ENCODE peak calls at places on chromosomes 11 and 22, in four cellular contexts. T is pancreas, W is right atrium auricular region, U is caudate nucleus. P is an unnamed sample.

GRCh38 chr22:26650722-26651421 is 6.5 kb upstream of the MIAT start:
- DNase-seq in W (no peak), U (no peak), T (no peak), P (no peak)

GRCh38 chr11:1222491-1223345 is at the start of gene MUC5B:
- DNase-seq in W (no peak), U (no peak), T (peak), P (no peak)

GRCh38 chr22:37453696-37454095 is 26.4 kb upstream of the ELFN2 start:
- DNase-seq in T (no peak), U (no peak), W (no peak), P (no peak)

GRCh38 chr11:71086687-71087258 is 165.6 kb downstream of the SHANK2 start:
- DNase-seq in U (peak), W (no peak), T (no peak), P (no peak)

GRCh38 chr11:13781153-13781552 is 112.7 kb downstream of the FAR1 start:
- DNase-seq in U (no peak), W (no peak), T (no peak), P (no peak)

GRCh38 chr11:22263613-22264012 is 70.7 kb downstream of the ANO5 start:
- DNase-seq in W (no peak), T (no peak), U (no peak), P (no peak)

GRCh38 chr11:124799384-124800225 is 601 bp downstream of the MSANTD2 start:
- DNase-seq in U (no peak), T (peak), W (no peak), P (no peak)

GRCh38 chr22:25025586-25025985 is 73.1 kb downstream of the KIAA1671 start:
- DNase-seq in T (no peak), W (no peak), U (no peak), P (peak)

GRCh38 chr11:47004595-47005033 is 68.1 kb downstream of the CSTPP1 start:
- DNase-seq in T (peak), U (peak), W (peak), P (peak)

GRCh38 chr22:50718352-50718709 is 19.7 kb upstream of the ACR start:
- DNase-seq in U (peak), T (no peak), W (no peak), P (no peak)

GRCh38 chr11:131186629-131187075 is 183.8 kb upstream of the NTM start:
- DNase-seq in U (no peak), W (no peak), T (no peak), P (no peak)

GRCh38 chr11:94768602-94769511 is 701 bp downstream of the AMOTL1 start:
- DNase-seq in T (peak), U (no peak), W (no peak), P (no peak)

GRCh38 chr11:20119315-20119714 is 41.0 kb downstream of the DBX1 start:
- DNase-seq in U (no peak), T (no peak), W (no peak), P (no peak)

GRCh38 chr11:111088872-111089271 is 156.7 kb upstream of the POU2AF2 start:
- DNase-seq in T (no peak), W (no peak), U (no peak), P (no peak)

GRCh38 chr11:92180664-92181251 is 43.9 kb upstream of the FAT3 start:
- DNase-seq in W (no peak), U (no peak), T (no peak), P (no peak)

GRCh38 chr11:31813242-31813960 is 2.3 kb upstream of the PAX6 start:
- DNase-seq in T (no peak), W (no peak), U (no peak), P (no peak)

GRCh38 chr11:68542617-68543016 is 82.1 kb downstream of the PPP6R3 start:
- DNase-seq in T (no peak), W (no peak), U (no peak), P (no peak)

GRCh38 chr22:35480627-35481565 is 59.7 kb upstream of the RASD2 start:
- DNase-seq in U (no peak), W (no peak), T (no peak), P (no peak)

GRCh38 chr11:34309970-34310369 is 47.8 kb downstream of the ABTB2 start:
- DNase-seq in T (no peak), U (no peak), W (no peak), P (no peak)

GRCh38 chr11:14018441-14018840 is 55.9 kb downstream of the SPON1 start:
- DNase-seq in T (no peak), U (no peak), W (no peak), P (no peak)

GRCh38 chr22:42282252-42282942 is 11.9 kb upstream of the TCF20 start:
- DNase-seq in W (no peak), U (no peak), T (no peak), P (no peak)

GRCh38 chr11:62472063-62472884 is 53.4 kb downstream of the SCGB1A1 start:
- DNase-seq in U (no peak), W (no peak), T (no peak), P (no peak)

GRCh38 chr22:47808886-47809620 is 1046.6 kb downstream of the TBC1D22A start:
- DNase-seq in U (no peak), T (no peak), W (no peak), P (no peak)

GRCh38 chr11:72585762-72586590 is 88.2 kb downstream of the PDE2A start:
- DNase-seq in W (peak), T (peak), U (peak), P (no peak)

GRCh38 chr11:36333897-36334296 is 37.8 kb downstream of the PRR5L start:
- DNase-seq in T (no peak), U (no peak), W (no peak), P (no peak)

GRCh38 chr22:31291716-31292644 is at the start of gene PIK3IP1:
- DNase-seq in W (peak), T (peak), U (peak), P (peak)

GRCh38 chr11:46493786-46494185 is 100.0 kb downstream of the AMBRA1 start:
- DNase-seq in T (no peak), U (no peak), W (no peak), P (no peak)

GRCh38 chr22:42298746-42299145 is 28.3 kb upstream of the TCF20 start:
- DNase-seq in U (no peak), T (no peak), W (no peak), P (no peak)

GRCh38 chr11:71979582-71979981 is 19.1 kb upstream of the IL18BP start:
- DNase-seq in T (no peak), W (no peak), U (no peak), P (no peak)

GRCh38 chr11:128476729-128477128 is 110.6 kb downstream of the ETS1 start:
- DNase-seq in W (no peak), U (no peak), T (no peak), P (no peak)

GRCh38 chr11:128474036-128474874 is 113.1 kb downstream of the ETS1 start:
- DNase-seq in U (no peak), W (no peak), T (no peak), P (no peak)

GRCh38 chr11:128478305-128478704 is 109.1 kb downstream of the ETS1 start:
- DNase-seq in T (no peak), U (no peak), W (no peak), P (no peak)

GRCh38 chr11:128477811-128478210 is 109.5 kb downstream of the ETS1 start:
- DNase-seq in W (no peak), T (no peak), U (no peak), P (no peak)

DNA sequence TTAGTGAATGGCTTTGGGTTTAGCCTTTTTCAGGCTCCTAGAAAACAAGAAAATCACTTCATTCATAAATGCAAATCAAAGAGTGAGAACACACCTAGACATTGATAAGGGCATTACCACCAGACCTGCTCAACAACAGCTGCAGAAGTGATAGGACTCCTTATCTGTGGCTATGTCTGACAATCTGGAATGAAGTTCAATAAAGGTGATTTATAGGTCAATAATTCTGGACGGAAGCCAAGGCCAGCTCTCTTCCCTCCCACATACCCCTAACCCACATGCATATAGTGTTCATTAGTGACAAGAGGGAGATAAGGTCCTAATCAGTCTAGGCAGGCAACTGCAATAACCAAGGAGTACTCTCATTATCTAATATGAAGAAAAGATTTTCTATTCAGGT is 111.3 kb downstream of the ETS1 start:
- DNase-seq in T (no peak), W (no peak), U (no peak), P (no peak)
- H3K27ac ChIP-seq in T (no peak), W (no peak), U (no peak), P (no peak)

DNA sequence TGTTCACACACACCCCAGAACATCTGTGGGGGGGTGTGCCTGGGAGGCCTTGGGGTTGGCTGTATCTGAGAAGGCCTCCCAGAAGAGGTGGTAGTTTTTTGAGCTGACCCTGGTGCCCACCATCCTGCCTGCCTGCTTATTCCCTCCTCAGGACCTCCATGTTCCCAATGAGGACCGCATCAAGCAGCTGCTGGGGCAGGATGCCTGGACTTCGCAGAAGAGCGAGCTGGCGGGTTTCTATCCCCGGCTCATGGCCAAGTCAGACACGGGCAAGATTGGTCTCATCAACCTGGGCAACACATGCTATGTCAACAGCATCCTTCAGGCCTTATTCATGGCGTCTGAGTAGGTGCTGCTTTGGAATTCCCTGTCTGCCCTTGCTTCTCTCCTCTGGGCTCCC is 17.0 kb downstream of the USP35 start:
- DNase-seq in T (no peak), U (no peak), W (no peak), P (no peak)
- H3K27ac ChIP-seq in T (no peak), U (no peak), W (no peak), P (no peak)

DNA sequence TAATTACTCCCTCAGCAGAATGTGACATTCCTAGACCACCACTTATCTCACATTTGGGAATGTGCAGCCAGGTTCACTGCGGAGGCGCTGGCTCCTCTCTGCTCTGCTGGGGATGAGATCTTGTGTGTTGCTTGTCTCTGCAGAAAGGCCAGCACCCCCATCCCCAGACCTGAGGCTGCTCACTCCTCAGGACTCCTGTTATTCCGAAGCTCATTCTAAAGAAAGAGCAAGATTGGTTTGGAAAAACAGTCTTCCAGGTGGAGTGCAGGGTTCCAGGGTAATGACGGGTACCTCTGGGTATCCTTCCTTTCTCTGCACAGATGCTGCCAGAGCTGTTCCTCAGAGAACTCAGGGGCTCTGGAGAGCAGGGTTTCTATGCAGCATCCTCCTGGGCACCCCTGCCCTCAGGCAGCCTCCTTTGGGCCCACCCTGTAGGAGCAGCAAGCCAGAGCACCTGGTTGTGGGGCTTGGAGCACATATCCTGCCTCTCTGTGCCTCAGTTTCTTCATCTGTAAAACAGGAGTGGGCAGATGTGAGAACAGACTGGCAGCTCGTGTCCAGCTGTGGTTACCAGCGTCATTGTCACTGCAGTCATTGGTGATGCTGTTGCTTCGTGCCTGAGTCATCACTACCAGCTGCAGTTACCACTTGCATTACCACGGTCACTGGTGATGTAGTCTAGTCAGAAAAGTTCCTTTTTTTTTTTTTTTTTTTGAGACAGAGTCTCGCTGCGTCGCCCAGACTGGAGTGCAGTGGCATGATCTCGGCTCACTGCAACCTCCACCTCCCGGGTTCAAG is 20.6 kb downstream of the RSPH14 start:
- DNase-seq in U (no peak), T (no peak), W (no peak), P (peak)
- H3K27ac ChIP-seq in U (no peak), T (no peak), W (no peak), P (peak)

DNA sequence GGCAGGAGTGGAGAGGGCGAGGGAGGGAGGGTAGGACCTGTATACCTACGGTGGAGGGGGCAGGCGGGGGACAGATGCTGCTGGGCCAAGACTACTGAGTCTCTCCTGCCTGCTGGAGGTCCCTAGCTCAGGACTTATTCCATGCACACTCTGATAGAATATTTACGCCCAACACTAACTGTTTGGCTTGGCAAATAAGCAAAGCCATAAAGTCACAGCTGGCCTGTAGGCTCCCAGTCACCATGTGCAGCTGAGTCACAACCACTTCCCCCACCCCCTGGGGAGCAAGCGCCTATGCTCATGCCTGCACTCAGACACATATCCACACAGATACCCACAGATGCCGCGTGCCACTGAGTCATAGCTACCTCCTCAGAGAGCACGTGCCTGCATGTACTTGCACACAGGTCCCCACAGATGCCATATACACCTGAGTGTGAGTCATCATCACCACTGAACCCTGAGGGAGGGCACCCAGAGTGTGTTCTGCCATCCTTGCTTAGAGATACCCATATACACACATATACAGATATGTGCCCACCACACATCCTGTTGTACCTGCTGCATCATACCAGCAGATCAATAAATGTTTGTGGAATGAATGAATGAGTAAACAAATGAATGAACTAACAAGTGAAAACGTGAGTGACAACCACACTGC is 95.8 kb downstream of the SWAP70 start:
- DNase-seq in W (peak), T (peak), U (peak), P (no peak)
- H3K27ac ChIP-seq in W (peak), T (peak), U (peak), P (no peak)

DNA sequence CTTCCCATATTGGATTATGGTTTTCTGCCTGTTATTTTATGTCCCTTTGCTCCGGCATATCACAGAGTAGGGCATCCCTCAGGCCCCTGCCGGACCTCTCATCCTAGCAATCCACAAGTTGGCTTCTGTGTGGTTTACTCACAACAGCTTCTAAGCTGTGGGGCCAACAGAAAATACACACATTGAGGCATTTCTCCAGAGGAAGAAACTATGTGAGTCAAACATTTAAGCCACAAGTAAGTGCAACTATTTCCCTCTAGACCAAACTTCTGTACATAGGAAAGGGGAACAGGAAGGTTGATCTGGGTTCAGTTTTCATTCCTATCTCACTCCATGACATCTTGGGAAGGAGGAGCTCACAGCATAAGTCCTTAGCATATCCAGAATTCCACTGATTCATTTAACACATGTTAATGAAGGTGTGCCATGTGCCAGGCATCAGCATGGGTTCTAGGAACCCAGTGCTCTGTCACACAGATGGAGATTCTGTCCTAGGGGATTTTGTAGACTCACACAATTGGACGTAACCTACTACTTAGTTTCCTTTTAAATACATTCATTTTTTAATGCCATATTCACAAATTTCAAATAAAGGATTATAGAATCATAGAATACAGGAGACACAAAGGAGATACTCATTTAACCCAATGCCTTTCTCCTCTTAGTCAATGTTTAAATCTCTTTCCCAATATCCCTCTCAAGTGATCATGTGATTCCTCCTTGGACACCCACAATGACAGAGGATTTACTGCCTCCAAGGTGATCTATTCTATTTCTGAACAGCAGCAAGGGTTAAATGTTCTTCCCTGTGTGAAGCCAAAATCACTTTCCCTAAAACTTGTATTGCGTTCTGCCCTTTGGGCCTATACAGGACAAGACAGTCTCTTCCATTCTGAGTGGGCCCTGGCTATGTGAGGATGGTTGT is 73.0 kb upstream of the PICALM start:
- DNase-seq in W (no peak), U (no peak), T (no peak), P (no peak)
- H3K27ac ChIP-seq in W (no peak), U (peak), T (peak), P (peak)

GRCh38 chr22:21815958-21816357 is 51.5 kb downstream of the MAPK1 start:
- DNase-seq in W (no peak), U (no peak), T (no peak), P (no peak)
- H3K27ac ChIP-seq in W (no peak), U (no peak), T (peak), P (no peak)

GRCh38 chr11:63769044-63769718 is 606 bp upstream of the ZFTA start:
- DNase-seq in W (peak), T (peak), U (no peak), P (no peak)

GRCh38 chr11:63769719-63770443 is 1.3 kb upstream of the ZFTA start:
- DNase-seq in U (no peak), T (no peak), W (no peak), P (no peak)

GRCh38 chr11:63767415-63768231 is 952 bp downstream of the ZFTA start:
- DNase-seq in W (peak), U (no peak), T (peak), P (no peak)

GRCh38 chr11:63768232-63769043 is at the start of gene ZFTA:
- DNase-seq in W (no peak), T (peak), U (no peak), P (peak)

GRCh38 chr11:63770763-63771162 is 2.2 kb upstream of the ZFTA start:
- DNase-seq in W (no peak), T (no peak), U (no peak), P (no peak)
- H3K27ac ChIP-seq in W (no peak), T (no peak), U (no peak), P (no peak)

P was measured in substantia nigra.